ENCODE peak calls at places on chromosomes 3 and 15, in eight cellular contexts. D is astrocyte of the spinal cord, O is foreskin fibroblast, P is kidney, Z is Peyer's patch, B is upper lobe of right lung, W is WTC11, K is epithelial cell of esophagus. T is an unnamed sample.

GRCh38 chr15:66763186-66764066 is 61.4 kb downstream of the SMAD6 start:
- DNase-seq in D (no peak), O (no peak), P (peak; percentile 95), Z (peak; percentile 80), B (peak; percentile 96), W (no peak), K (no peak), T (no peak)

GRCh38 chr3:102532901-102533300 is 98.1 kb downstream of the ZPLD1 start:
- DNase-seq in D (no peak), O (no peak), P (no peak), Z (no peak), B (no peak), W (no peak), K (no peak), T (no peak)

GRCh38 chr3:171648079-171648478 is 162.2 kb downstream of the PLD1 start:
- DNase-seq in D (no peak), O (no peak), P (no peak), Z (no peak), B (no peak), W (no peak), K (no peak), T (no peak)

GRCh38 chr3:37708789-37709188 is 152.9 kb upstream of the CTDSPL start:
- DNase-seq in D (no peak), O (no peak), P (no peak), Z (no peak), B (no peak), W (no peak), K (no peak), T (no peak)

GRCh38 chr3:2001306-2002108 is 97.2 kb upstream of the CNTN4 start:
- DNase-seq in D (no peak), O (no peak), P (no peak), Z (no peak), B (no peak), W (no peak), K (no peak), T (no peak)

GRCh38 chr15:99250494-99251435 is 516 bp upstream of the LRRC28 start:
- DNase-seq in D (peak; percentile 99), O (peak; percentile 99), P (peak; percentile 99), Z (peak; percentile 99), B (peak; percentile 98), W (peak; percentile 98), K (peak; percentile 99), T (peak; percentile 85)

GRCh38 chr15:77966540-77967290 is 110.8 kb downstream of the TBC1D2B start:
- DNase-seq in D (peak; percentile 47), O (peak; percentile 41), P (no peak), Z (peak; percentile 54), B (peak; percentile 62), W (peak; percentile 64), K (peak; percentile 61), T (no peak)

GRCh38 chr3:47296562-47297302 is 14.0 kb downstream of the KLHL18 start:
- DNase-seq in D (no peak), O (no peak), P (no peak), Z (no peak), B (no peak), W (no peak), K (no peak), T (no peak)

GRCh38 chr15:70100495-70101331 is 3.0 kb upstream of the TLE3 start:
- DNase-seq in D (peak; percentile 39), O (peak; percentile 21), P (peak; percentile 90), Z (peak; percentile 76), B (peak; percentile 80), W (peak; percentile 45), K (peak; percentile 56), T (peak; percentile 55)

DNA sequence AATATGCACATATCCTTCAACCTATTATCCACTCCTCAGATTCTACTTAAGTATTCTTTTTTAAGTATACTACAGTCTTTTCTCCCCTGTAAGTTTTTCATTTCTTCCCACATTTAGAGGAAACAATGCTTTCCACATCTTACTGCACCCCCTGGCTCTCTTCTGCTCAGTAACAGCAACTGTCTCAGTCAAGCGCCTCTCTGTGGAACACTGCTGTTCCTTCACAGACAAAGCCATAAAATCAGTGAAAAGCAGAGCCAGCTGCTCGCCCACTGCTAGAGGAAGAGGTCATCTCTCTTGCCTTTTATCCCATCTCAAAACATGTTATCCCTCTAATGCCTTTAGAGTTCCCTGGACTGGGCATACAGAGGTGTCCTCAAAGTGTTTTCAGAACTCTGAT is 24.8 kb downstream of the SERP1 start:
- DNase-seq in D (no peak), O (no peak), P (no peak), Z (no peak), B (no peak), W (no peak), K (no peak), T (no peak)
- TF ChIP-seq CTCF in D (no peak), O (no peak), P (no peak), Z (no peak), B (no peak), W (no peak), K (no peak), T (no peak)

GRCh38 chr3:111134302-111134701 is 62.7 kb downstream of the NECTIN3 start:
- DNase-seq in D (no peak), O (no peak), P (no peak), Z (no peak), B (no peak), W (no peak), K (no peak), T (no peak)
- TF ChIP-seq CTCF in D (no peak), O (no peak), P (no peak), Z (no peak), B (no peak), W (no peak), K (no peak), T (no peak)

GRCh38 chr3:7410782-7411181 is 549.9 kb downstream of the GRM7 start:
- DNase-seq in D (no peak), O (no peak), P (no peak), Z (no peak), B (no peak), W (peak; percentile 14), K (no peak), T (no peak)

GRCh38 chr3:7401418-7401817 is 540.5 kb downstream of the GRM7 start:
- DNase-seq in D (no peak), O (no peak), P (no peak), Z (no peak), B (no peak), W (no peak), K (no peak), T (no peak)

GRCh38 chr3:7407107-7407506 is 546.2 kb downstream of the GRM7 start:
- DNase-seq in D (no peak), O (no peak), P (no peak), Z (no peak), B (no peak), W (no peak), K (no peak), T (no peak)
- TF ChIP-seq CTCF in D (peak; percentile 9), O (no peak), P (no peak), Z (no peak), B (no peak), W (no peak), K (no peak), T (no peak)

DNA sequence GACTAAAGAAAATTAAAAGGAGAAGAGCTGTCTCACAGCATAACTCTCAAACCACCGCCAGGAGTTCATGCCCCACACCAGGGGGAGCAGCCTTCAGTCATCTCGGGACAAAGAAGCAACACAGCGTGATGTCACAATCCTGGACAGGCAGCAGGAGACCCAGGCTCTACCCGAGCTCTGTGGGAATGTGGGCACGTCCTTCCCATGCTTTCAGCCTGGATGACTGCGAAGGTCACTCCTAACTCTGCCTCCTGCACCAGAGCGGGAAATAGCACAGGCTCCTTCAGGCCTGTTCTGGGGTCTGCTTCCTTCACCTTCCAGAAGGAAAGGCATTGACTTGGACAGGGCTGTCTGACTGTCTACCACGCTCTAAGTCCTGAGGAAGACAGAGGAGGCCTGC is 31.3 kb downstream of the NOX5 start:
- DNase-seq in D (peak; percentile 70), O (no peak), P (no peak), Z (no peak), B (no peak), W (peak; percentile 31), K (no peak), T (no peak)
- TF ChIP-seq CTCF in D (peak; percentile 49), O (peak; percentile 20), P (no peak), Z (no peak), B (no peak), W (no peak), K (no peak), T (no peak)

DNA sequence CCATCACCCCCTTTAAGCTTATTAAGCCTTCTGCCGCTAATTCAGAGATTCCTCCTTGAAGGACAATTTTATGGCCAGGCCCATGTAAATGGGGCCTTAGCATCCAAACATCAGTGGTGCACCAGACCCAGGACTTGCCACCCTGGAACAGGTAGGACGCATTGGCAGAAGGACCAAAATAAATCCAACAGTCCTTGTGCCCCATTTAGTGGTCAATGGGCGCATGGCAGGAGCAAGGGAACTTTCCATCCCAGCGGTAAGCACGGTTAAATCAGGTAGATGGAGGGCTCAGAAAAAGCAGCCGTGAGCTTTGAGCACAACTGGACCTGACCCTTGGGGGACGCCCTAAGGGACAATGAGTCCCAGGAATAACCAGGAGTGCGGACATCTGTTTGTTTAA is 540.8 kb upstream of the ROBO1 start:
- DNase-seq in D (no peak), O (no peak), P (no peak), Z (no peak), B (no peak), W (no peak), K (no peak), T (no peak)
- TF ChIP-seq CTCF in D (no peak), O (no peak), P (no peak), Z (no peak), B (no peak), W (no peak), K (no peak), T (no peak)

DNA sequence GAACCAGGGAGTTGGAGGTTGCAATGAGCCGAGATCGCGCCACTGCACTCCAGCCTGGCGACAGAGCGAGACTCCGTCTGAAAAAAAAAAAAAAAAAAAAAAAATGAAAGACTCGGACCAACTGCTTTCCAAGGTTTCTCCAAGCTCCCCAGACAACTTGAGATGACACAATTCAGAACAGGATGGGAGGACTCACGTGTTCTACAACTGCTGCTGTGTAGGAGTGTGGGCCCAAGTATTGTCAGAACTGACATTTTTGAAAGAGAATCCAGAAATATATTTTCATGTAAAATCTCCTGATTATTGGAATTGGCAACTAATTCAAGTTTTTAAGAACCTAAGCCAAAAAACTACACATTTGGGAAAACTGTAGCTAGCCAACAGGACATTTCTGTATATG is 109.5 kb upstream of the ETV5 start:
- DNase-seq in D (no peak), O (no peak), P (no peak), Z (no peak), B (no peak), W (no peak), K (no peak), T (no peak)
- TF ChIP-seq CTCF in D (no peak), O (no peak), P (no peak), Z (no peak), B (no peak), W (no peak), K (no peak), T (no peak)

T was measured in natural killer cell.